ENCODE peak calls at places on chromosomes 13 and 19, in four cellular contexts. H, B, T and G are unnamed samples.

GRCh38 chr13:65597839-65598818 is 1632.0 kb downstream of the PCDH9 start:
- DNase-seq in H (no peak), B (no peak), T (no peak), G (no peak)

GRCh38 chr19:55119053-55119452 is 1.6 kb upstream of the PPP1R12C start:
- DNase-seq in H (no peak), B (no peak), T (no peak), G (no peak)

GRCh38 chr19:15875075-15875474 is 22.8 kb downstream of the CYP4F2 start:
- DNase-seq in H (no peak), B (no peak), T (no peak), G (no peak)

GRCh38 chr19:18164072-18164471 is 9.5 kb upstream of the IFI30 start:
- DNase-seq in H (no peak), B (no peak), T (no peak), G (no peak)

GRCh38 chr13:36685912-36686311 is 12.1 kb downstream of the SERTM1 start:
- DNase-seq in H (no peak), B (no peak), T (no peak), G (no peak)

GRCh38 chr13:94311893-94312292 is 167.6 kb downstream of the DCT start:
- DNase-seq in H (no peak), B (no peak), T (no peak), G (no peak)

GRCh38 chr19:768424-768823 is 17.5 kb downstream of the MISP start:
- DNase-seq in H (no peak), B (no peak), T (no peak), G (no peak)

GRCh38 chr13:21436582-21436981 is 22.5 kb downstream of the ZDHHC20 start:
- DNase-seq in H (no peak), B (no peak), T (no peak), G (no peak)

GRCh38 chr19:49887653-49888477 is 8.8 kb downstream of the IL4I1 start:
- DNase-seq in H (no peak), B (no peak), T (no peak), G (no peak)

GRCh38 chr19:48258350-48258749 is 2.6 kb upstream of the CARD8 start:
- DNase-seq in H (no peak), B (no peak), T (no peak), G (no peak)

GRCh38 chr19:42313096-42313839 is at the start of gene TMEM145:
- DNase-seq in H (no peak), B (no peak), T (no peak), G (no peak)

GRCh38 chr19:55677572-55678028 is 2.6 kb downstream of the EPN1 start:
- DNase-seq in H (no peak), B (no peak), T (no peak), G (no peak)

GRCh38 chr13:107124129-107124718 is 556.3 kb upstream of the ARGLU1 start:
- DNase-seq in H (no peak), B (no peak), T (no peak), G (no peak)

GRCh38 chr19:42108527-42109389 is 23.5 kb downstream of the POU2F2 start:
- DNase-seq in H (peak; percentile 82), B (peak; percentile 80), T (no peak), G (peak; percentile 57)

GRCh38 chr19:38350883-38351282 is 15.3 kb downstream of the CATSPERG start:
- DNase-seq in H (no peak), B (no peak), T (no peak), G (no peak)

GRCh38 chr19:38139122-38139521 is 84.9 kb downstream of the DPF1 start:
- DNase-seq in H (no peak), B (no peak), T (no peak), G (no peak)

GRCh38 chr13:99827011-99827410 is 144.6 kb downstream of the ZIC5 start:
- DNase-seq in H (no peak), B (no peak), T (no peak), G (no peak)

GRCh38 chr13:25872871-25873607 is 178.8 kb downstream of the SHISA2 start:
- DNase-seq in H (no peak), B (no peak), T (no peak), G (no peak)

GRCh38 chr19:36030264-36031148 is 2.2 kb downstream of the CLIP3 start:
- DNase-seq in H (no peak), B (no peak), T (no peak), G (no peak)

GRCh38 chr13:72970301-72970880 is 88.4 kb upstream of the KLF5 start:
- DNase-seq in H (no peak), B (no peak), T (no peak), G (no peak)

GRCh38 chr19:778910-779653 is 18.2 kb upstream of the PTBP1 start:
- DNase-seq in H (peak; percentile 84), B (peak; percentile 91), T (no peak), G (peak; percentile 70)

GRCh38 chr13:109243311-109243951 is 543.0 kb downstream of the IRS2 start:
- DNase-seq in H (no peak), B (no peak), T (no peak), G (no peak)

GRCh38 chr19:23800868-23801267 is 42.2 kb upstream of the ZNF681 start:
- DNase-seq in H (no peak), B (no peak), T (no peak), G (no peak)

GRCh38 chr19:1052349-1052967 is 12.6 kb downstream of the ABCA7 start:
- DNase-seq in H (no peak), B (no peak), T (no peak), G (no peak)

GRCh38 chr13:73416093-73416492 is 357.3 kb downstream of the KLF5 start:
- DNase-seq in H (no peak), B (no peak), T (no peak), G (no peak)

GRCh38 chr19:15197275-15198005 is 3.4 kb downstream of the NOTCH3 start:
- DNase-seq in H (no peak), B (no peak), T (no peak), G (no peak)

GRCh38 chr13:32427852-32428580 is at the start of gene N4BP2L1:
- DNase-seq in H (peak; percentile 87), B (peak; percentile 89), T (peak; percentile 94), G (peak; percentile 63)

GRCh38 chr19:7715671-7716070 is 13.7 kb upstream of the FCER2 start:
- DNase-seq in H (no peak), B (no peak), T (no peak), G (no peak)

GRCh38 chr19:48874309-48875135 is 2.3 kb downstream of the PPP1R15A start:
- DNase-seq in H (no peak), B (peak; percentile 82), T (no peak), G (no peak)

GRCh38 chr13:109665781-109666249 is 120.6 kb downstream of the IRS2 start:
- DNase-seq in H (no peak), B (no peak), T (no peak), G (no peak)

GRCh38 chr13:29535663-29536655 is 59.5 kb downstream of the SLC7A1 start:
- DNase-seq in H (no peak), B (no peak), T (no peak), G (no peak)

GRCh38 chr13:98843482-98843877 is 91.0 kb upstream of the SLC15A1 start:
- DNase-seq in H (no peak), B (no peak), T (no peak), G (no peak)

GRCh38 chr13:112450567-112451240 is 74.5 kb downstream of the SPACA7 start:
- DNase-seq in H (no peak), B (no peak), T (peak; percentile 72), G (no peak)

GRCh38 chr13:80716610-80717081 is 375.7 kb upstream of the SPRY2 start:
- DNase-seq in H (peak; percentile 64), B (no peak), T (no peak), G (no peak)
- TF ChIP-seq POLR2A in H (no peak), B (no peak), T (no peak), G (no peak)

GRCh38 chr13:52798770-52799430 is 49.5 kb downstream of the PCDH8 start:
- DNase-seq in H (no peak), B (no peak), T (no peak), G (no peak)

GRCh38 chr13:52800856-52801255 is 47.6 kb downstream of the PCDH8 start:
- DNase-seq in H (no peak), B (no peak), T (no peak), G (no peak)

GRCh38 chr13:52793507-52793906 is 53.9 kb upstream of the CNMD start:
- DNase-seq in H (no peak), B (no peak), T (no peak), G (no peak)

GRCh38 chr13:52794589-52794988 is 53.9 kb downstream of the PCDH8 start:
- DNase-seq in H (no peak), B (no peak), T (no peak), G (no peak)

GRCh38 chr13:52797176-52797575 is 51.3 kb downstream of the PCDH8 start:
- DNase-seq in H (no peak), B (no peak), T (no peak), G (no peak)
- TF ChIP-seq EP300 in H (no peak), B (no peak), T (no peak), G (no peak)

GRCh38 chr19:47144630-47145029 is 14.0 kb downstream of the SAE1 start:
- DNase-seq in H (no peak), B (no peak), T (no peak), G (no peak)
- H3K36me3 ChIP-seq in H (peaks cover 23% of the 10 kb centered on the region), B (peaks cover 51% of the 10 kb centered on the region), T (peaks cover 60% of the 10 kb centered on the region), G (peaks cover 8% of the 10 kb centered on the region)

GRCh38 chr19:45457776-45458175 is 10.0 kb upstream of the FOSB start:
- DNase-seq in H (no peak), B (no peak), T (no peak), G (no peak)
- TF ChIP-seq POLR2A in H (no peak), B (no peak), T (no peak), G (no peak)

GRCh38 chr19:4902796-4903195 is at the start of gene ARRDC5:
- DNase-seq in H (no peak), B (no peak), T (no peak), G (no peak)

GRCh38 chr19:4908311-4908710 is 990 bp upstream of the UHRF1 start:
- DNase-seq in H (no peak), B (no peak), T (no peak), G (no peak)

GRCh38 chr19:4908781-4909171 is 525 bp upstream of the UHRF1 start:
- DNase-seq in H (no peak), B (no peak), T (no peak), G (no peak)

GRCh38 chr19:4906963-4907362 is 2.3 kb upstream of the UHRF1 start:
- DNase-seq in H (no peak), B (no peak), T (no peak), G (no peak)

GRCh38 chr19:4904481-4904880 is 1.8 kb upstream of the ARRDC5 start:
- DNase-seq in H (no peak), B (no peak), T (no peak), G (no peak)
- TF ChIP-seq EP300 in H (no peak), B (no peak), T (no peak), G (no peak)

DNA sequence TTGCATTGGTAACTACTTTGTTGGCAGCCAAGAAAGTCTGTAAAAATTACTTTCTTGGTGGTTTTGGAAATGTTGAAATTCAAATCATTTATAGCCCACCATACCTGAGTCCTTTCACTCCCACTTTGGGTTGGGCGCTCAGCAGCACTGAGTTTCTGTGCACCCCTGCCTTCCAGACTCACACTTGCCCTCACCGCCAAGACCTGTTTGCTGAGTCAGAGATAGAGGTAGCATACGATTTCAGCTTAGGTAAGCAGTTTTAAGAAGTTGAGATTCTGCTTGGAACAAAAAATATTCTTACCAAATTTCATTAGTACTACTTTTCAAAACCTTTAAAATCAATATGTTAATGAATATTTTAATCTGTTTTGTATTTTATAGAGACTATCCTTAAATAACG is 12.6 kb downstream of the MPHOSPH8 start:
- DNase-seq in H (no peak), B (no peak), T (no peak), G (no peak)
- H3K36me3 ChIP-seq in H (peaks cover 21% of the 10 kb centered on the region), B (peaks cover 51% of the 10 kb centered on the region), T (peaks cover 84% of the 10 kb centered on the region), G (no peaks in the 10 kb centered on the region)